ENCODE peak calls at places on chromosomes 13 and 19, in eight cellular contexts. N, R, I, O, B, L, F and D are unnamed samples. For H3K36me3, the result is how much of the 10 kb centered on the place peaks cover.

GRCh38 chr13:111304041-111304544 is 16.3 kb upstream of the TEX29 start:
- DNase-seq in N (no peak), O (no peak), B (no peak), R (no peak), F (no peak), L (no peak), I (no peak), D (no peak)

GRCh38 chr13:62510906-62511655 is 1095.4 kb upstream of the PCDH20 start:
- DNase-seq in L (no peak), N (no peak), O (no peak), B (no peak), I (no peak), R (peak), F (no peak), D (no peak)

GRCh38 chr13:106464076-106464475 is 71.4 kb downstream of the EFNB2 start:
- DNase-seq in B (no peak), F (no peak), I (no peak), O (no peak), L (peak), R (peak), N (no peak), D (no peak)

GRCh38 chr19:35458821-35459391 is 10.8 kb downstream of the FFAR2 start:
- DNase-seq in L (no peak), N (no peak), B (peak), I (no peak), F (no peak), O (peak), R (peak), D (no peak)

GRCh38 chr13:94667190-94667589 is 45.2 kb downstream of the SOX21 start:
- DNase-seq in N (no peak), R (no peak), F (no peak), L (no peak), B (no peak), O (no peak), I (no peak), D (no peak)

GRCh38 chr13:94419304-94419943 is 60.1 kb downstream of the DCT start:
- DNase-seq in R (peak), O (no peak), B (no peak), L (peak), F (peak), N (no peak), I (peak), D (no peak)

GRCh38 chr19:5993516-5994406 is 15.8 kb upstream of the RANBP3 start:
- DNase-seq in N (no peak), O (no peak), L (no peak), F (no peak), I (peak), B (no peak), R (no peak), D (no peak)

GRCh38 chr13:112442483-112443090 is 66.4 kb downstream of the SPACA7 start:
- DNase-seq in B (peak), O (no peak), L (peak), I (no peak), N (no peak), R (no peak), F (peak), D (no peak)

GRCh38 chr13:51552027-51552426 is 32.2 kb upstream of the WDFY2 start:
- DNase-seq in R (no peak), O (no peak), F (no peak), I (no peak), B (no peak), L (no peak), N (no peak), D (no peak)

GRCh38 chr13:30319703-30320102 is 12.4 kb upstream of the KATNAL1 start:
- DNase-seq in R (no peak), N (no peak), I (no peak), L (no peak), O (no peak), B (no peak), F (no peak), D (no peak)

GRCh38 chr13:87667686-87668085 is 3.5 kb upstream of the SLITRK5 start:
- DNase-seq in O (no peak), R (no peak), F (no peak), B (no peak), N (no peak), L (no peak), I (peak), D (no peak)

GRCh38 chr13:30396434-30397075 is 25.7 kb upstream of the UBE2L5 start:
- DNase-seq in O (no peak), F (peak), N (no peak), R (no peak), B (no peak), I (peak), L (peak), D (no peak)

GRCh38 chr19:49837009-49837310 is 14.0 kb upstream of the PTOV1 start:
- DNase-seq in B (no peak), I (no peak), N (no peak), L (no peak), F (no peak), R (no peak), O (no peak), D (no peak)

GRCh38 chr19:35355851-35356460 is 2.3 kb upstream of the FFAR3 start:
- DNase-seq in O (peak), N (peak), B (no peak), I (no peak), R (peak), L (no peak), F (no peak), D (no peak)

GRCh38 chr19:3521104-3521445 is 15.0 kb downstream of the FZR1 start:
- DNase-seq in R (no peak), O (no peak), N (no peak), F (no peak), B (no peak), L (no peak), I (no peak), D (no peak)

GRCh38 chr13:97074618-97075017 is 80.3 kb upstream of the OXGR1 start:
- DNase-seq in B (no peak), L (no peak), R (no peak), O (no peak), I (no peak), N (no peak), F (no peak), D (no peak)

GRCh38 chr19:6273701-6274601 is 5.8 kb downstream of the MLLT1 start:
- DNase-seq in F (peak), O (no peak), B (peak), R (peak), I (peak), N (no peak), L (peak), D (no peak)

GRCh38 chr13:26681036-26681435 is 79.5 kb downstream of the GPR12 start:
- DNase-seq in N (no peak), I (no peak), R (no peak), F (no peak), L (no peak), B (no peak), O (no peak), D (no peak)

GRCh38 chr13:109191422-109191821 is 562.0 kb downstream of the MYO16 start:
- DNase-seq in I (no peak), O (no peak), B (no peak), N (no peak), R (no peak), F (no peak), L (no peak), D (no peak)

GRCh38 chr13:79307866-79308298 is 98.2 kb downstream of the RBM26 start:
- DNase-seq in N (peak), L (peak), O (no peak), R (no peak), I (peak), B (no peak), F (peak), D (no peak)

GRCh38 chr13:102597029-102598015 is 536 bp downstream of the TPP2 start:
- DNase-seq in O (peak), B (peak), R (peak), N (peak), F (peak), L (peak), I (peak), D (no peak)

GRCh38 chr19:16441661-16442071 is 30.1 kb downstream of the EPS15L1 start:
- DNase-seq in O (peak), I (peak), F (no peak), R (peak), B (peak), N (no peak), L (no peak), D (no peak)

GRCh38 chr13:100394005-100394695 is 194.4 kb downstream of the GGACT start:
- DNase-seq in I (no peak), R (peak), N (no peak), L (no peak), O (no peak), B (no peak), F (peak), D (no peak)

GRCh38 chr19:15251749-15252397 is 19.6 kb upstream of the EPHX3 start:
- DNase-seq in R (peak), F (peak), I (peak), L (peak), N (no peak), B (peak), O (no peak), D (no peak)

GRCh38 chr13:75860935-75861334 is 224.8 kb downstream of the LMO7 start:
- DNase-seq in O (no peak), N (no peak), I (no peak), L (no peak), R (no peak), B (no peak), F (peak), D (no peak)

GRCh38 chr19:49362048-49362925 is at the start of gene TEAD2:
- DNase-seq in R (peak), F (peak), I (peak), B (peak), O (peak), L (peak), N (no peak), D (no peak)

GRCh38 chr19:43503501-43504425 is 783 bp downstream of the PHLDB3 start:
- DNase-seq in I (peak), L (peak), B (peak), F (peak), O (peak), R (peak), N (peak), D (peak)

GRCh38 chr13:75391432-75392100 is 90.4 kb downstream of the TBC1D4 start:
- DNase-seq in N (no peak), F (peak), B (no peak), I (no peak), L (no peak), O (no peak), R (no peak), D (no peak)

GRCh38 chr19:48630289-48631036 is 6.7 kb downstream of the DBP start:
- DNase-seq in I (no peak), B (peak), L (no peak), F (no peak), O (no peak), R (peak), N (peak), D (no peak)

GRCh38 chr13:84658881-84659661 is 776.8 kb upstream of the SLITRK1 start:
- DNase-seq in F (peak), I (no peak), L (no peak), R (no peak), B (no peak), N (no peak), O (no peak), D (no peak)

GRCh38 chr19:48575931-48576622 is 24.1 kb downstream of the SULT2B1 start:
- DNase-seq in I (no peak), N (no peak), O (no peak), L (no peak), F (no peak), B (no peak), R (no peak), D (no peak)

GRCh38 chr13:97139704-97140103 is 82.4 kb upstream of the MBNL2 start:
- DNase-seq in R (peak), L (no peak), N (no peak), O (no peak), B (no peak), I (no peak), F (no peak), D (no peak)

GRCh38 chr19:57641715-57642234 is 8.8 kb downstream of the ZNF211 start:
- DNase-seq in B (no peak), F (no peak), O (no peak), R (no peak), N (no peak), I (no peak), L (no peak), D (no peak)

GRCh38 chr13:34462843-34463242 is 479.2 kb upstream of the NBEA start:
- DNase-seq in L (peak), N (no peak), O (no peak), B (no peak), R (peak), I (peak), F (peak), D (no peak)

GRCh38 chr19:51458899-51459592 is 792 bp upstream of the SIGLEC8 start:
- DNase-seq in R (no peak), N (no peak), F (no peak), L (no peak), I (no peak), B (no peak), O (no peak), D (no peak)

GRCh38 chr19:49212302-49212701 is 54.7 kb downstream of the TRPM4 start:
- DNase-seq in F (no peak), R (no peak), L (no peak), O (peak), I (peak), N (no peak), B (no peak), D (peak)

GRCh38 chr19:30307191-30307974 is 64.8 kb upstream of the ZNF536 start:
- DNase-seq in F (no peak), L (no peak), N (no peak), R (no peak), O (peak), I (no peak), B (no peak), D (no peak)

GRCh38 chr19:12166596-12166995 is 3.7 kb downstream of the ZNF136 start:
- DNase-seq in N (no peak), O (no peak), R (peak), F (peak), B (no peak), L (no peak), I (no peak), D (no peak)

GRCh38 chr19:43923875-43924274 is 11.2 kb downstream of the ZNF45 start:
- DNase-seq in B (no peak), I (no peak), L (no peak), R (no peak), O (no peak), N (no peak), F (no peak), D (no peak)

DNA sequence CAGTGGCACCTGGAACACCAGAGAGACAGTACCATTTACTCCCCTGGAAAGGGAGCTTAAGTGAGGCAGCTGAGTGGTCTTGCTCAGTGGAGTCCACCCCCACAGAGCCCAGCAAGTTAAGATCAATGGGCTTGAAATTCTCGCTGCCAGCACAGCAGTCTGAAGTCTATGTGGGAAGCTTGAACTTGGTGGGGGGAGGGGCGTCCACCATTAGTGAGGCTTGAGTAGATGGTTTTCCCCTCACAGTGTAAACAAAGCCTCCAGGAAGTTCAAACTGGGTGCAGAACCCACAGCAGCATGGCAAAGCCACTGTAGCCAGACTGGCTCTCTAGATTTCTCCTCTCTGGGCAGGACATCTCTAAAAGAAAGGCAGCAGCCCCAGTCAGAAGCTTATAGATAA is 30.3 kb upstream of the CEACAM4 start:
- DNase-seq in N (no peak), F (no peak), O (no peak), L (no peak), R (no peak), B (no peak), I (no peak), D (no peak)
- H3K9ac ChIP-seq in N (no peak), F (no peak), O (no peak), L (no peak), R (no peak), B (no peak), I (no peak), D (no peak)

GRCh38 chr19:42294471-42295137 is 7.3 kb upstream of the PRR19 start:
- DNase-seq in I (no peak), N (no peak), L (no peak), B (no peak), F (no peak), O (no peak), R (no peak), D (no peak)
- H3K36me3 ChIP-seq in I (under half), N (half or more), L (under half), B (under half), F (half or more), O (under half), R (half or more), D (half or more)

DNA sequence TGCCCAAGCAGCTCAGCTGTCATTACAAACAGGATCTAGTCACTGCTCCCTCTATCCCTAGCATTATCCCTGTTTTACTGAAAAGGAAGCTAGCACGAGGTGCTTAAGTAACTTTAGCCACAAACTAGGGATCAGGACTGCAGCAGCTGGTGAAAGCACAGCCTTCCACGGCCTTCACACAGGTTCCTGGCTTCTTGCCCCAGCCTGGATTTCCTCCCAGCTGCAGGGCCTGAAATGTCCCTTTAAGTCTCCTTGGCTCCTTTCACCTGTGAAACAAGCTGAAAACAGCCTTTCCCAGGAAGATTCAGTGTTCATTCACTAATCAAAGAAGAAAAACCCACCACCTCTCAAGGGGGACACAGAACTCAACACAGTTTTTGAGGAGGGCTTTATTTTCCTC is 754.5 kb downstream of the DIAPH3 start:
- DNase-seq in L (no peak), F (peak), B (no peak), O (no peak), I (no peak), R (peak), N (no peak), D (no peak)
- H3K9ac ChIP-seq in L (no peak), F (no peak), B (no peak), O (no peak), I (no peak), R (no peak), N (no peak), D (no peak)

GRCh38 chr13:113495494-113496251 is 5.2 kb upstream of the DCUN1D2 start:
- DNase-seq in I (no peak), F (peak), R (peak), L (no peak), N (no peak), O (no peak), B (no peak), D (no peak)

GRCh38 chr13:113499936-113500335 is 9.4 kb upstream of the DCUN1D2 start:
- DNase-seq in L (peak), I (peak), O (no peak), F (peak), B (no peak), R (peak), N (no peak), D (no peak)

GRCh38 chr13:113502686-113503085 is 12.2 kb upstream of the DCUN1D2 start:
- DNase-seq in F (no peak), O (no peak), L (no peak), B (no peak), I (no peak), N (no peak), R (no peak), D (no peak)

GRCh38 chr13:113497217-113497616 is 6.7 kb upstream of the DCUN1D2 start:
- DNase-seq in O (no peak), B (no peak), L (no peak), I (no peak), N (no peak), R (no peak), F (peak), D (no peak)

GRCh38 chr13:113500530-113501265 is 10.2 kb upstream of the DCUN1D2 start:
- DNase-seq in I (no peak), O (no peak), L (no peak), N (no peak), B (no peak), R (no peak), F (no peak), D (no peak)
- H3K36me3 ChIP-seq in I (half or more), O (half or more), L (half or more), N (half or more), B (under half), R (half or more), F (half or more), D (half or more)

GRCh38 chr19:18070181-18070580 is 16.6 kb downstream of the IL12RB1 start:
- DNase-seq in R (no peak), B (no peak), F (no peak), O (no peak), I (no peak), L (no peak), N (no peak), D (no peak)

GRCh38 chr19:18073197-18073596 is 13.5 kb downstream of the IL12RB1 start:
- DNase-seq in I (no peak), B (no peak), O (no peak), F (no peak), N (peak), R (no peak), L (no peak), D (no peak)

GRCh38 chr19:18072335-18072734 is 14.4 kb downstream of the IL12RB1 start:
- DNase-seq in L (no peak), F (no peak), R (no peak), B (no peak), O (no peak), N (no peak), I (no peak), D (no peak)

GRCh38 chr19:18069383-18069782 is 17.4 kb downstream of the IL12RB1 start:
- DNase-seq in L (no peak), O (no peak), B (no peak), I (no peak), R (no peak), F (no peak), N (no peak), D (no peak)

GRCh38 chr19:18074192-18074591 is 12.5 kb downstream of the IL12RB1 start:
- DNase-seq in I (no peak), O (no peak), N (no peak), R (no peak), F (no peak), B (no peak), L (no peak), D (no peak)
- H3K9ac ChIP-seq in I (no peak), O (no peak), N (no peak), R (no peak), F (no peak), B (no peak), L (no peak), D (no peak)

DNA sequence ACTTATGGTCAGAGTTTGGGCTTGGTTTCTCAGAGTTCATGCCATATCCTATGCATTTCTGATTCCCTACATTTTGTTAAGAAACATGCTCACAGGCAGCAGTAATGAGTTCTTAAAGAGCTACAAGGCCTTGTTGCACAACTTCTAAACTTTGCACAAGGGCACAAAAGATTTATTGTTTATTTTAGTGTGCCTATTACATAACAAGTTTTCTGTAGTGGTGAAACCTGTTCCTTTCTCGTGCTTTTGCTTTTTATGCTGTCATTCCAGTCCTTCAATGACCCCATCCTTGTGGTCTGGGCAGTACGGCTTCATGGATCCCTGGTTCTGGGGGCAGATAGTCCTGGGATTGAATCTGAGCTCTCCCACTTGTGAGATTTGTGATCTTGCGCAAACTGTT is 17.8 kb downstream of the ZNF507 start:
- DNase-seq in I (peak), N (no peak), F (peak), B (no peak), L (peak), R (peak), O (no peak), D (no peak)
- H3K36me3 ChIP-seq in I (under half), N (half or more), F (under half), B (under half), L (under half), R (half or more), O (half or more), D (half or more)

GRCh38 chr19:13234518-13234917 is 84.3 kb downstream of the IER2 start:
- DNase-seq in O (peak), F (no peak), B (peak), I (peak), N (peak), L (no peak), R (peak), D (no peak)
- H3K9ac ChIP-seq in O (peak), F (no peak), B (no peak), I (no peak), N (no peak), L (no peak), R (no peak), D (no peak)

GRCh38 chr19:2223391-2223790 is 12.7 kb downstream of the PLEKHJ1 start:
- DNase-seq in I (no peak), F (no peak), B (no peak), O (no peak), N (no peak), R (no peak), L (no peak), D (no peak)

GRCh38 chr19:2224754-2225349 is 11.3 kb downstream of the PLEKHJ1 start:
- DNase-seq in F (no peak), O (no peak), I (no peak), L (no peak), R (no peak), N (no peak), B (no peak), D (no peak)

GRCh38 chr19:2221918-2222317 is 14.2 kb downstream of the PLEKHJ1 start:
- DNase-seq in L (no peak), R (no peak), O (no peak), I (no peak), B (no peak), N (no peak), F (no peak), D (no peak)

GRCh38 chr19:2225415-2226050 is 10.6 kb downstream of the PLEKHJ1 start:
- DNase-seq in R (no peak), O (no peak), L (no peak), I (no peak), F (no peak), B (no peak), N (no peak), D (no peak)

GRCh38 chr19:2223959-2224358 is 12.2 kb downstream of the PLEKHJ1 start:
- DNase-seq in B (no peak), I (no peak), O (peak), F (no peak), N (no peak), R (no peak), L (no peak), D (no peak)
- H3K36me3 ChIP-seq in B (under half), I (under half), O (under half), F (half or more), N (half or more), R (half or more), L (under half), D (under half)